ENCODE peak calls at places on chromosomes 13 and 19, in seven cellular contexts. C is NCI-H345; W is activated T-helper 1 cell treated with Interleukin-2 at 50 U/mL for 16 hours; P is sciatic nerve; X is renal cortical epithelial cell; A is activated CD4-positive, alpha-beta T cell treated with anti-CD3 and anti-CD28 coated beads, Interleukin-2, amount 50 U/mL, for 24 hours; V is putamen. S is an unnamed sample.

GRCh38 chr19:1259873-1260748 is 9.0 kb upstream of the CIRBP start:
- DNase-seq in W (no peak), C (no peak), X (peak), P (no peak), V (no peak), A (no peak), S (no peak)

GRCh38 chr19:1068111-1069001 is 1.4 kb downstream of the ARHGAP45 start:
- DNase-seq in A (no peak), V (no peak), W (peak), X (no peak), C (no peak), P (peak), S (no peak)

GRCh38 chr13:88000239-88000638 is 329.1 kb downstream of the SLITRK5 start:
- DNase-seq in W (no peak), P (no peak), X (peak), V (no peak), C (no peak), A (no peak), S (no peak)

GRCh38 chr13:35891973-35892441 is 239.2 kb downstream of the DCLK1 start:
- DNase-seq in V (peak), W (no peak), X (peak), A (no peak), P (no peak), C (no peak), S (no peak)

GRCh38 chr13:113428871-113429607 is 24.2 kb downstream of the ADPRHL1 start:
- DNase-seq in A (no peak), W (no peak), X (no peak), P (no peak), V (no peak), C (no peak), S (no peak)

GRCh38 chr13:81872581-81872980 is 1531.7 kb upstream of the SPRY2 start:
- DNase-seq in A (no peak), W (no peak), P (no peak), X (peak), V (peak), C (peak), S (no peak)

GRCh38 chr13:24038846-24039330 is 121.6 kb upstream of the SPATA13 start:
- DNase-seq in X (peak), P (no peak), W (no peak), A (no peak), C (peak), V (peak), S (no peak)

GRCh38 chr13:48653074-48654054 is at the start of gene CYSLTR2:
- DNase-seq in C (no peak), X (peak), W (no peak), A (peak), P (no peak), V (no peak), S (no peak)

GRCh38 chr13:99729745-99730144 is 228.5 kb downstream of the TM9SF2 start:
- DNase-seq in V (no peak), C (no peak), A (no peak), W (no peak), X (no peak), P (no peak), S (no peak)

GRCh38 chr13:48506092-48506701 is 26.7 kb downstream of the RCBTB2 start:
- DNase-seq in X (no peak), C (no peak), A (no peak), P (no peak), W (no peak), V (no peak), S (no peak)

S was measured in gastrocnemius medialis.